ENCODE peak calls at places on chromosomes 6 and 20, in five cellular contexts. F, M, N, Q and K are unnamed samples.

GRCh38 chr20:2671977-2672376 is 8.0 kb upstream of the IDH3B start:
- DNase-seq in M (no peak), F (no peak), Q (no peak), N (peak; percentile 38), K (no peak)

GRCh38 chr6:150528648-150529285 is 70.9 kb upstream of the PLEKHG1 start:
- DNase-seq in M (peak; percentile 8), F (no peak), Q (peak; percentile 53), N (no peak), K (no peak)

GRCh38 chr6:21278078-21278790 is 315.3 kb upstream of the SOX4 start:
- DNase-seq in Q (peak; percentile 21), M (no peak), F (no peak), N (peak; percentile 70), K (no peak)

GRCh38 chr6:112286756-112287155 is 32.4 kb upstream of the LAMA4 start:
- DNase-seq in F (no peak), N (no peak), M (no peak), Q (no peak), K (no peak)

GRCh38 chr20:44765647-44766367 is 20.1 kb downstream of the KCNK15 start:
- DNase-seq in N (no peak), M (no peak), Q (no peak), F (peak; percentile 36), K (no peak)

GRCh38 chr6:163391983-163392382 is 22.5 kb upstream of the QKI start:
- DNase-seq in F (no peak), N (no peak), Q (no peak), M (no peak), K (no peak)

GRCh38 chr20:2178328-2179232 is 77.0 kb downstream of the STK35 start:
- DNase-seq in Q (no peak), N (no peak), M (peak; percentile 7), F (peak; percentile 35), K (no peak)

GRCh38 chr6:47111685-47112084 is 69.6 kb upstream of the ADGRF1 start:
- DNase-seq in Q (no peak), M (peak; percentile 58), N (no peak), F (no peak), K (no peak)

GRCh38 chr20:49148601-49149000 is 39.5 kb downstream of the STAU1 start:
- DNase-seq in N (no peak), Q (no peak), M (no peak), F (no peak), K (no peak)

GRCh38 chr20:39048000-39048696 is 86.0 kb downstream of the DHX35 start:
- DNase-seq in N (peak; percentile 75), M (peak; percentile 79), F (peak; percentile 86), Q (peak; percentile 78), K (peak; percentile 67)

GRCh38 chr20:63156221-63156671 is 59.7 kb downstream of the YTHDF1 start:
- DNase-seq in Q (no peak), F (no peak), N (peak; percentile 61), M (no peak), K (no peak)

GRCh38 chr20:7113577-7114466 is 346.3 kb downstream of the BMP2 start:
- DNase-seq in N (peak; percentile 61), M (peak; percentile 53), F (peak; percentile 28), Q (peak; percentile 30), K (no peak)

GRCh38 chr20:856361-856775 is 22.9 kb downstream of the FAM110A start:
- DNase-seq in N (no peak), Q (no peak), M (no peak), F (no peak), K (no peak)

GRCh38 chr20:63624486-63624885 is 2.4 kb downstream of the GMEB2 start:
- DNase-seq in Q (no peak), N (no peak), F (no peak), M (no peak), K (no peak)

GRCh38 chr6:127026247-127026646 is 92.2 kb upstream of the RSPO3 start:
- DNase-seq in M (no peak), Q (no peak), F (no peak), N (no peak), K (no peak)

GRCh38 chr20:35547319-35547718 is 5.4 kb downstream of the ERGIC3 start:
- DNase-seq in Q (no peak), N (peak; percentile 93), M (no peak), F (no peak), K (no peak)

GRCh38 chr6:142155895-142156757 is 9.1 kb downstream of the VTA1 start:
- DNase-seq in F (no peak), N (no peak), Q (no peak), M (peak; percentile 76), K (no peak)

GRCh38 chr20:9301129-9302072 is 213.0 kb upstream of the LAMP5 start:
- DNase-seq in F (no peak), M (peak; percentile 70), N (no peak), Q (no peak), K (no peak)

GRCh38 chr20:53003420-53003819 is 31.3 kb downstream of the TSHZ2 start:
- DNase-seq in N (peak; percentile 67), M (no peak), F (no peak), Q (no peak), K (no peak)

GRCh38 chr6:149459761-149460160 is 25.1 kb downstream of the ZC3H12D start:
- DNase-seq in Q (no peak), M (no peak), N (no peak), F (no peak), K (no peak)

GRCh38 chr6:114785235-114786127 is 442.7 kb upstream of the HS3ST5 start:
- DNase-seq in N (peak; percentile 36), F (no peak), M (no peak), Q (no peak), K (no peak)

GRCh38 chr20:20303320-20303719 is 64.6 kb upstream of the INSM1 start:
- DNase-seq in F (no peak), Q (peak; percentile 30), N (no peak), M (no peak), K (no peak)

GRCh38 chr6:3406928-3407809 is 49.7 kb downstream of the SLC22A23 start:
- DNase-seq in N (no peak), M (no peak), Q (no peak), F (no peak), K (no peak)

GRCh38 chr6:151661928-151662327 is 145.6 kb upstream of the ESR1 start:
- DNase-seq in Q (no peak), F (no peak), N (peak; percentile 28), M (peak; percentile 9), K (no peak)
- TF ChIP-seq CTCF in Q (no peak), F (no peak), N (peak; percentile 47), M (peak; percentile 52), K (no peak)

GRCh38 chr6:79586548-79586947 is 44.6 kb upstream of the SH3BGRL2 start:
- DNase-seq in Q (no peak), N (peak; percentile 24), F (no peak), M (peak; percentile 19), K (no peak)
- TF ChIP-seq CTCF in Q (peak; percentile 43), N (peak; percentile 52), F (no peak), M (peak; percentile 51), K (no peak)

DNA sequence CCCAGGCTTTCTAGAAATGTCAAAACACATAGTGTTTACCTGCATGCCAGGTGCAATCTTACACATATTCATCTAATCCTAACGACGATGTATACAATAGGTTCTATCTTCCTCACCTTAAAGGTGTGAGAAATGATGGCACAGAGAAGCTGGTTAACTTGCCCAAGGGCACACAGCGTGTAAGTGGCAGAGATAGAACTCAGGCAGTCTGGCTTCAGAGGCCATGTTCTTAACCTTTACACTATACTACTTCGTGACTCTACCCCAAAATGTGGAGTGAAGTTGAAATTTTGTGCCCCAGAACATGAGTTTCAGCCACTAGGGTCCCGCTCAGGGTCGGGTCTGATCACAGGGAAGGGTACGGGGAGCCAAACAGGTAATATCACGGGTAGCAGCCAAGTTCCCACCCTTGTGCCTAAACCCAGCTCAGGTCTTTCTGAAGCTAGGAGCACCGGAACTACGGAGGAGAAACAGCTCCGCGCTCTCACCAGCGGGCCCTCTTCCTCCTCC is 523 bp downstream of the VPS52 start:
- DNase-seq in Q (no peak), M (no peak), N (no peak), F (no peak), K (no peak)
- TF ChIP-seq CTCF in Q (no peak), M (no peak), N (no peak), F (no peak), K (no peak)

GRCh38 chr6:12890171-12890790 is 173.7 kb downstream of the PHACTR1 start:
- DNase-seq in F (no peak), N (peak; percentile 56), M (peak; percentile 3), Q (no peak), K (no peak)
- TF ChIP-seq CTCF in F (no peak), N (peak; percentile 88), M (peak; percentile 66), Q (peak; percentile 50), K (no peak)

DNA sequence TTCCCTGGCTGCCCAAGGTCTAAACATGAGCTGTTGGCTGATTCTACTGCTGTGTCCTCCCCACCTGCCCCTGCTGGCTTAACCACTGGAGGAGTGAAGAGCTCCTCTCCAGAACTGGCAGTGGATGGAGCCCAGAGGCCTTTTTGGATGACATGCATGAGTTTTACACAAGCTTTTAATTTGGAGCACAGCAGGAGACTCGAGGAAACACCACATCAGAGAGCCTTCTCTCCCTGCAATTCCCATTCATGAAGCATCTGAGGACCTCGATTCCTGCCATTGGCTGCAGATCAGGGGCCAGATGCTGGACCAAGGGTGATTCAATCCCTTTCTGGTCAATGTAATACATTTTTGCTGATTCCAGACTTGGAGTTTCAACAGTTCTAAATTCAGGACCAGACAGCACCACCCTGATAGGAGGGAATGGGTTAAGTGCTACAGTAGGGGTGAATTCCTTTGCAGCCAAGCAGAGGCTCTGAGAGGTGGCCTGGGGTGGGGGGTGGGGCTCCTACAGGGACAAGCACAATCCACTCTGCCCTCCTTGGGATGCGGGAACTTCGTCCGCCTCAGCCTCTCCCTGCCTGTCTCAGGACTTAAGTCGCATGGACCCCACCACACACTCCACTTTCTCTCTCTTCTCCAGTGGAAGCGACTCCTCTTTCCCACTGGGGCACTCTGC is 600 bp upstream of the PSORS1C1 start:
- DNase-seq in Q (no peak), N (no peak), F (no peak), M (no peak), K (no peak)
- TF ChIP-seq CTCF in Q (no peak), N (no peak), F (no peak), M (no peak), K (no peak)

GRCh38 chr6:86706449-86706848 is 230.9 kb upstream of the HTR1E start:
- DNase-seq in F (no peak), M (no peak), N (peak; percentile 14), Q (no peak), K (no peak)
- TF ChIP-seq CTCF in F (no peak), M (no peak), N (peak; percentile 32), Q (no peak), K (no peak)

DNA sequence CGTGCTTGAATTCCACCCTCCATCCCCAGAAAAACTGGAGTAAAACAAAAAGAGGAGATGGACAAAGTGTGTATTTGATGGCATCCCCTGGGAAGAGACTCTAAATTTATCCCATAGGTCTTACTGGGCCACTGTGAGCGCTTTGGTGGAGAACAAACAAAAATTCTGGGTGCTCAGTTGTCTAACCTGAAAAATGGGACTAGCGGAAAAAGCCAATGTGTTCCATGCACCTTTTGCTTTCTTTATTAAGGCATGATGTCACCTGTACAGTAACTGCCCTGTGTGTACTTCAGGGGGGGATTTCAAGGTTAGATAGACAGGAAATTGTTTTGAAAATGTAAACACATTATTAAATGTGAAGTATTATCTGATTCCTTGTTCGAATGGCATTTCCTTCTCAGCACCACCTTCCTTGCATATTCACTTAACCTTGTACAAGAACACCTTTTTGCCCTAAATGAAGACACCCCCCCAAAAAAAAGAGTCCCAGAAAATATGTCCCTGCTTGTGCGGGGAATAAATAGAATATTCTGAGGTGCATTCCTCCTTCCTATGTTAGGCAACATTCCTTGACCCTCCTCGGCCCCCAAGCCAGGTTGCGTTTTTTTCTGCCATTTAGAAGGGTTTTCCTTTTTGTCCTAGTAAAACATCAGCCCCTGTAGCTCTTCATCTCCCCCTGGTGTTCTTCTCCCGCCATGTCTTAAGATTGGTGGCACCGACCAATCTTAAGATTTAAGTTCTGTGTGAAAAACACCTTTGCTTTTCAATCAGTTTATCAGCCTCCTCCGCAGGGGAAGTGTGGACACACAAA is 1.1 kb upstream of the EDN1 start:
- DNase-seq in F (peak; percentile 62), Q (peak; percentile 16), M (peak; percentile 91), N (peak; percentile 77), K (peak; percentile 60)
- TF ChIP-seq CTCF in F (peak; percentile 73), Q (peak; percentile 79), M (peak; percentile 72), N (peak; percentile 80), K (peak; percentile 60)